ENCODE peak calls at places on chromosomes 7 and 10, in nine cellular contexts. One of them, this sample, is unnamed.

GRCh38 chr10:109018892-109019507 is 904.3 kb downstream of the XPNPEP1 start:
- DNase-seq in stimulated activated effector memory CD8-positive, alpha-beta T cell treated with anti-CD3 and anti-CD28 coated beads, Interleukin-12 subunit alpha, Interleukin-12 subunit beta, amount 100 ng/mL, for 72 hours: no peak
- DNase-seq in lower lobe of right lung: no peak
- DNase-seq in SJCRH30: peak
- DNase-seq in A549: no peak
- DNase-seq in activated T-cell treated with anti-CD3 and anti-CD28 coated beads, Interleukin-2, amount 50 U/mL, for 72 hours: no peak
- DNase-seq in natural killer cell: no peak
- DNase-seq in stimulated activated CD4-positive, alpha-beta T cell treated with anti-CD3 and anti-CD28 coated beads, Interleukin-1b, Interleukin-23, amount 100 ng/mL, for 1 hour: no peak
- DNase-seq in left lung: no peak
- DNase-seq in this sample: no peak

GRCh38 chr7:18429547-18429946 is 66.0 kb upstream of the HDAC9 start:
- DNase-seq in stimulated activated effector memory CD8-positive, alpha-beta T cell treated with anti-CD3 and anti-CD28 coated beads, Interleukin-12 subunit alpha, Interleukin-12 subunit beta, amount 100 ng/mL, for 72 hours: no peak
- DNase-seq in lower lobe of right lung: no peak
- DNase-seq in SJCRH30: no peak
- DNase-seq in A549: no peak
- DNase-seq in activated T-cell treated with anti-CD3 and anti-CD28 coated beads, Interleukin-2, amount 50 U/mL, for 72 hours: no peak
- DNase-seq in natural killer cell: no peak
- DNase-seq in stimulated activated CD4-positive, alpha-beta T cell treated with anti-CD3 and anti-CD28 coated beads, Interleukin-1b, Interleukin-23, amount 100 ng/mL, for 1 hour: no peak
- DNase-seq in left lung: no peak
- DNase-seq in this sample: no peak

GRCh38 chr7:40978047-40978446 is 724.8 kb downstream of the INHBA start:
- DNase-seq in stimulated activated effector memory CD8-positive, alpha-beta T cell treated with anti-CD3 and anti-CD28 coated beads, Interleukin-12 subunit alpha, Interleukin-12 subunit beta, amount 100 ng/mL, for 72 hours: no peak
- DNase-seq in lower lobe of right lung: no peak
- DNase-seq in SJCRH30: no peak
- DNase-seq in A549: no peak
- DNase-seq in activated T-cell treated with anti-CD3 and anti-CD28 coated beads, Interleukin-2, amount 50 U/mL, for 72 hours: no peak
- DNase-seq in natural killer cell: no peak
- DNase-seq in stimulated activated CD4-positive, alpha-beta T cell treated with anti-CD3 and anti-CD28 coated beads, Interleukin-1b, Interleukin-23, amount 100 ng/mL, for 1 hour: no peak
- DNase-seq in left lung: no peak
- DNase-seq in this sample: no peak

GRCh38 chr7:116573541-116573940 is 48.7 kb downstream of the CAV1 start:
- DNase-seq in stimulated activated effector memory CD8-positive, alpha-beta T cell treated with anti-CD3 and anti-CD28 coated beads, Interleukin-12 subunit alpha, Interleukin-12 subunit beta, amount 100 ng/mL, for 72 hours: no peak
- DNase-seq in lower lobe of right lung: no peak
- DNase-seq in SJCRH30: no peak
- DNase-seq in A549: no peak
- DNase-seq in activated T-cell treated with anti-CD3 and anti-CD28 coated beads, Interleukin-2, amount 50 U/mL, for 72 hours: no peak
- DNase-seq in natural killer cell: no peak
- DNase-seq in stimulated activated CD4-positive, alpha-beta T cell treated with anti-CD3 and anti-CD28 coated beads, Interleukin-1b, Interleukin-23, amount 100 ng/mL, for 1 hour: no peak
- DNase-seq in left lung: no peak
- DNase-seq in this sample: no peak

GRCh38 chr10:76341740-76342139 is 910.3 kb downstream of the LRMDA start:
- DNase-seq in stimulated activated effector memory CD8-positive, alpha-beta T cell treated with anti-CD3 and anti-CD28 coated beads, Interleukin-12 subunit alpha, Interleukin-12 subunit beta, amount 100 ng/mL, for 72 hours: no peak
- DNase-seq in lower lobe of right lung: no peak
- DNase-seq in SJCRH30: no peak
- DNase-seq in A549: no peak
- DNase-seq in activated T-cell treated with anti-CD3 and anti-CD28 coated beads, Interleukin-2, amount 50 U/mL, for 72 hours: no peak
- DNase-seq in natural killer cell: no peak
- DNase-seq in stimulated activated CD4-positive, alpha-beta T cell treated with anti-CD3 and anti-CD28 coated beads, Interleukin-1b, Interleukin-23, amount 100 ng/mL, for 1 hour: no peak
- DNase-seq in left lung: no peak
- DNase-seq in this sample: no peak

GRCh38 chr10:5538892-5539651 is 14.3 kb downstream of the CALML3 start:
- DNase-seq in stimulated activated effector memory CD8-positive, alpha-beta T cell treated with anti-CD3 and anti-CD28 coated beads, Interleukin-12 subunit alpha, Interleukin-12 subunit beta, amount 100 ng/mL, for 72 hours: no peak
- DNase-seq in lower lobe of right lung: peak
- DNase-seq in SJCRH30: no peak
- DNase-seq in A549: no peak
- DNase-seq in activated T-cell treated with anti-CD3 and anti-CD28 coated beads, Interleukin-2, amount 50 U/mL, for 72 hours: no peak
- DNase-seq in natural killer cell: no peak
- DNase-seq in stimulated activated CD4-positive, alpha-beta T cell treated with anti-CD3 and anti-CD28 coated beads, Interleukin-1b, Interleukin-23, amount 100 ng/mL, for 1 hour: no peak
- DNase-seq in left lung: no peak
- DNase-seq in this sample: no peak

GRCh38 chr10:63416376-63416775 is 49.4 kb downstream of the JMJD1C start:
- DNase-seq in stimulated activated effector memory CD8-positive, alpha-beta T cell treated with anti-CD3 and anti-CD28 coated beads, Interleukin-12 subunit alpha, Interleukin-12 subunit beta, amount 100 ng/mL, for 72 hours: no peak
- DNase-seq in lower lobe of right lung: no peak
- DNase-seq in SJCRH30: peak
- DNase-seq in A549: no peak
- DNase-seq in activated T-cell treated with anti-CD3 and anti-CD28 coated beads, Interleukin-2, amount 50 U/mL, for 72 hours: no peak
- DNase-seq in natural killer cell: no peak
- DNase-seq in stimulated activated CD4-positive, alpha-beta T cell treated with anti-CD3 and anti-CD28 coated beads, Interleukin-1b, Interleukin-23, amount 100 ng/mL, for 1 hour: no peak
- DNase-seq in left lung: no peak
- DNase-seq in this sample: no peak

GRCh38 chr10:3749597-3750351 is 35.2 kb downstream of the KLF6 start:
- DNase-seq in stimulated activated effector memory CD8-positive, alpha-beta T cell treated with anti-CD3 and anti-CD28 coated beads, Interleukin-12 subunit alpha, Interleukin-12 subunit beta, amount 100 ng/mL, for 72 hours: peak
- DNase-seq in lower lobe of right lung: no peak
- DNase-seq in SJCRH30: peak
- DNase-seq in A549: no peak
- DNase-seq in activated T-cell treated with anti-CD3 and anti-CD28 coated beads, Interleukin-2, amount 50 U/mL, for 72 hours: no peak
- DNase-seq in natural killer cell: no peak
- DNase-seq in stimulated activated CD4-positive, alpha-beta T cell treated with anti-CD3 and anti-CD28 coated beads, Interleukin-1b, Interleukin-23, amount 100 ng/mL, for 1 hour: no peak
- DNase-seq in left lung: peak
- DNase-seq in this sample: peak

GRCh38 chr7:158520825-158521224 is 66.8 kb downstream of the PTPRN2 start:
- DNase-seq in stimulated activated effector memory CD8-positive, alpha-beta T cell treated with anti-CD3 and anti-CD28 coated beads, Interleukin-12 subunit alpha, Interleukin-12 subunit beta, amount 100 ng/mL, for 72 hours: no peak
- DNase-seq in lower lobe of right lung: no peak
- DNase-seq in SJCRH30: no peak
- DNase-seq in A549: no peak
- DNase-seq in activated T-cell treated with anti-CD3 and anti-CD28 coated beads, Interleukin-2, amount 50 U/mL, for 72 hours: no peak
- DNase-seq in natural killer cell: no peak
- DNase-seq in stimulated activated CD4-positive, alpha-beta T cell treated with anti-CD3 and anti-CD28 coated beads, Interleukin-1b, Interleukin-23, amount 100 ng/mL, for 1 hour: no peak
- DNase-seq in left lung: no peak
- DNase-seq in this sample: no peak

GRCh38 chr10:4834896-4835405 is 8.9 kb downstream of the AKR1E2 start:
- DNase-seq in stimulated activated effector memory CD8-positive, alpha-beta T cell treated with anti-CD3 and anti-CD28 coated beads, Interleukin-12 subunit alpha, Interleukin-12 subunit beta, amount 100 ng/mL, for 72 hours: no peak
- DNase-seq in lower lobe of right lung: no peak
- DNase-seq in SJCRH30: no peak
- DNase-seq in A549: no peak
- DNase-seq in activated T-cell treated with anti-CD3 and anti-CD28 coated beads, Interleukin-2, amount 50 U/mL, for 72 hours: no peak
- DNase-seq in natural killer cell: no peak
- DNase-seq in stimulated activated CD4-positive, alpha-beta T cell treated with anti-CD3 and anti-CD28 coated beads, Interleukin-1b, Interleukin-23, amount 100 ng/mL, for 1 hour: no peak
- DNase-seq in left lung: no peak
- DNase-seq in this sample: no peak

GRCh38 chr7:44322631-44323363 is 2.6 kb downstream of the CAMK2B start:
- DNase-seq in stimulated activated effector memory CD8-positive, alpha-beta T cell treated with anti-CD3 and anti-CD28 coated beads, Interleukin-12 subunit alpha, Interleukin-12 subunit beta, amount 100 ng/mL, for 72 hours: no peak
- DNase-seq in lower lobe of right lung: no peak
- DNase-seq in SJCRH30: no peak
- DNase-seq in A549: no peak
- DNase-seq in activated T-cell treated with anti-CD3 and anti-CD28 coated beads, Interleukin-2, amount 50 U/mL, for 72 hours: no peak
- DNase-seq in natural killer cell: no peak
- DNase-seq in stimulated activated CD4-positive, alpha-beta T cell treated with anti-CD3 and anti-CD28 coated beads, Interleukin-1b, Interleukin-23, amount 100 ng/mL, for 1 hour: no peak
- DNase-seq in left lung: peak
- DNase-seq in this sample: no peak

GRCh38 chr10:112295853-112296830 is 12.9 kb downstream of the TECTB start:
- DNase-seq in stimulated activated effector memory CD8-positive, alpha-beta T cell treated with anti-CD3 and anti-CD28 coated beads, Interleukin-12 subunit alpha, Interleukin-12 subunit beta, amount 100 ng/mL, for 72 hours: no peak
- DNase-seq in lower lobe of right lung: no peak
- DNase-seq in SJCRH30: no peak
- DNase-seq in A549: no peak
- DNase-seq in activated T-cell treated with anti-CD3 and anti-CD28 coated beads, Interleukin-2, amount 50 U/mL, for 72 hours: no peak
- DNase-seq in natural killer cell: no peak
- DNase-seq in stimulated activated CD4-positive, alpha-beta T cell treated with anti-CD3 and anti-CD28 coated beads, Interleukin-1b, Interleukin-23, amount 100 ng/mL, for 1 hour: no peak
- DNase-seq in left lung: no peak
- DNase-seq in this sample: no peak

GRCh38 chr10:31051703-31052102 is 20.0 kb upstream of the ZNF438 start:
- DNase-seq in stimulated activated effector memory CD8-positive, alpha-beta T cell treated with anti-CD3 and anti-CD28 coated beads, Interleukin-12 subunit alpha, Interleukin-12 subunit beta, amount 100 ng/mL, for 72 hours: no peak
- DNase-seq in lower lobe of right lung: no peak
- DNase-seq in SJCRH30: no peak
- DNase-seq in A549: peak
- DNase-seq in activated T-cell treated with anti-CD3 and anti-CD28 coated beads, Interleukin-2, amount 50 U/mL, for 72 hours: no peak
- DNase-seq in natural killer cell: no peak
- DNase-seq in stimulated activated CD4-positive, alpha-beta T cell treated with anti-CD3 and anti-CD28 coated beads, Interleukin-1b, Interleukin-23, amount 100 ng/mL, for 1 hour: no peak
- DNase-seq in left lung: no peak
- DNase-seq in this sample: no peak

GRCh38 chr7:28808786-28809533 is 149.2 kb downstream of the TRIL start:
- DNase-seq in stimulated activated effector memory CD8-positive, alpha-beta T cell treated with anti-CD3 and anti-CD28 coated beads, Interleukin-12 subunit alpha, Interleukin-12 subunit beta, amount 100 ng/mL, for 72 hours: no peak
- DNase-seq in lower lobe of right lung: peak
- DNase-seq in SJCRH30: no peak
- DNase-seq in A549: no peak
- DNase-seq in activated T-cell treated with anti-CD3 and anti-CD28 coated beads, Interleukin-2, amount 50 U/mL, for 72 hours: no peak
- DNase-seq in natural killer cell: no peak
- DNase-seq in stimulated activated CD4-positive, alpha-beta T cell treated with anti-CD3 and anti-CD28 coated beads, Interleukin-1b, Interleukin-23, amount 100 ng/mL, for 1 hour: no peak
- DNase-seq in left lung: no peak
- DNase-seq in this sample: no peak

GRCh38 chr10:44899450-44900080 is 11.6 kb upstream of the TMEM72 start:
- DNase-seq in stimulated activated effector memory CD8-positive, alpha-beta T cell treated with anti-CD3 and anti-CD28 coated beads, Interleukin-12 subunit alpha, Interleukin-12 subunit beta, amount 100 ng/mL, for 72 hours: no peak
- DNase-seq in lower lobe of right lung: no peak
- DNase-seq in SJCRH30: no peak
- DNase-seq in A549: no peak
- DNase-seq in activated T-cell treated with anti-CD3 and anti-CD28 coated beads, Interleukin-2, amount 50 U/mL, for 72 hours: no peak
- DNase-seq in natural killer cell: no peak
- DNase-seq in stimulated activated CD4-positive, alpha-beta T cell treated with anti-CD3 and anti-CD28 coated beads, Interleukin-1b, Interleukin-23, amount 100 ng/mL, for 1 hour: no peak
- DNase-seq in left lung: no peak
- DNase-seq in this sample: no peak

GRCh38 chr10:994836-995558 is 6.8 kb downstream of the GTPBP4 start:
- DNase-seq in stimulated activated effector memory CD8-positive, alpha-beta T cell treated with anti-CD3 and anti-CD28 coated beads, Interleukin-12 subunit alpha, Interleukin-12 subunit beta, amount 100 ng/mL, for 72 hours: no peak
- DNase-seq in lower lobe of right lung: no peak
- DNase-seq in SJCRH30: no peak
- DNase-seq in A549: no peak
- DNase-seq in activated T-cell treated with anti-CD3 and anti-CD28 coated beads, Interleukin-2, amount 50 U/mL, for 72 hours: no peak
- DNase-seq in natural killer cell: no peak
- DNase-seq in stimulated activated CD4-positive, alpha-beta T cell treated with anti-CD3 and anti-CD28 coated beads, Interleukin-1b, Interleukin-23, amount 100 ng/mL, for 1 hour: no peak
- DNase-seq in left lung: no peak
- DNase-seq in this sample: no peak

GRCh38 chr10:21364196-21365114 is 161.0 kb downstream of the SKIDA1 start:
- DNase-seq in stimulated activated effector memory CD8-positive, alpha-beta T cell treated with anti-CD3 and anti-CD28 coated beads, Interleukin-12 subunit alpha, Interleukin-12 subunit beta, amount 100 ng/mL, for 72 hours: no peak
- DNase-seq in lower lobe of right lung: no peak
- DNase-seq in SJCRH30: peak
- DNase-seq in A549: peak
- DNase-seq in activated T-cell treated with anti-CD3 and anti-CD28 coated beads, Interleukin-2, amount 50 U/mL, for 72 hours: no peak
- DNase-seq in natural killer cell: no peak
- DNase-seq in stimulated activated CD4-positive, alpha-beta T cell treated with anti-CD3 and anti-CD28 coated beads, Interleukin-1b, Interleukin-23, amount 100 ng/mL, for 1 hour: no peak
- DNase-seq in left lung: no peak
- DNase-seq in this sample: peak

GRCh38 chr10:70300908-70301597 is 17.2 kb upstream of the NPFFR1 start:
- DNase-seq in stimulated activated effector memory CD8-positive, alpha-beta T cell treated with anti-CD3 and anti-CD28 coated beads, Interleukin-12 subunit alpha, Interleukin-12 subunit beta, amount 100 ng/mL, for 72 hours: no peak
- DNase-seq in lower lobe of right lung: no peak
- DNase-seq in SJCRH30: no peak
- DNase-seq in A549: no peak
- DNase-seq in activated T-cell treated with anti-CD3 and anti-CD28 coated beads, Interleukin-2, amount 50 U/mL, for 72 hours: no peak
- DNase-seq in natural killer cell: no peak
- DNase-seq in stimulated activated CD4-positive, alpha-beta T cell treated with anti-CD3 and anti-CD28 coated beads, Interleukin-1b, Interleukin-23, amount 100 ng/mL, for 1 hour: no peak
- DNase-seq in left lung: no peak
- DNase-seq in this sample: no peak